ENCODE peak calls at places on chromosomes 3 and 15, in ten cellular contexts. C is upper lobe of left lung, F is H1, X is ovary, J is transverse colon, S is GM12878, P is A549, A is esophagus muscularis mucosa, B is tibial nerve, L is sigmoid colon. G is an unnamed sample.

GRCh38 chr15:101179341-101180153 is 72.3 kb downstream of the CHSY1 start:
- DNase-seq in A (no peak), S (no peak), F (no peak), X (no peak), B (no peak), P (no peak), J (no peak), L (no peak), C (peak; percentile 65), G (peak; percentile 62)

GRCh38 chr3:128698211-128699011 is 27.6 kb upstream of the RAB7A start:
- DNase-seq in X (peak; percentile 58), A (no peak), L (peak; percentile 74), B (no peak), P (peak; percentile 47), J (peak; percentile 46), C (peak; percentile 88), S (no peak), F (peak; percentile 77), G (peak; percentile 70)

GRCh38 chr15:41660235-41661077 is at the start of gene MGA:
- DNase-seq in X (peak; percentile 93), L (peak; percentile 95), J (peak; percentile 94), S (peak; percentile 84), B (peak; percentile 78), C (peak; percentile 98), P (peak; percentile 35), F (peak; percentile 95), A (peak; percentile 95), G (peak; percentile 91)

GRCh38 chr15:69555080-69555479 is 102.5 kb downstream of the RPLP1 start:
- DNase-seq in B (no peak), F (no peak), A (no peak), X (no peak), J (no peak), L (no peak), P (no peak), C (no peak), S (no peak), G (no peak)

GRCh38 chr15:100114526-100114925 is 227.2 kb downstream of the ADAMTS17 start:
- DNase-seq in A (no peak), P (no peak), B (peak; percentile 36), C (no peak), J (no peak), S (no peak), X (peak; percentile 66), F (no peak), L (no peak), G (no peak)

GRCh38 chr15:40421246-40422157 is 15.9 kb downstream of the IVD start:
- DNase-seq in A (no peak), C (peak; percentile 98), B (peak; percentile 69), X (peak; percentile 87), J (peak; percentile 85), S (no peak), L (peak; percentile 85), F (peak; percentile 95), P (peak; percentile 55), G (peak; percentile 83)

GRCh38 chr15:65550681-65551098 is 20.4 kb downstream of the HACD3 start:
- DNase-seq in P (no peak), J (no peak), S (no peak), A (no peak), X (no peak), F (no peak), C (no peak), L (no peak), B (no peak), G (no peak)

GRCh38 chr3:193010191-193010590 is 92.5 kb upstream of the MB21D2 start:
- DNase-seq in P (no peak), A (no peak), X (no peak), J (no peak), B (no peak), F (no peak), C (no peak), S (no peak), L (no peak), G (no peak)

GRCh38 chr3:110528305-110529121 is 543.1 kb upstream of the NECTIN3 start:
- DNase-seq in X (no peak), S (no peak), B (no peak), F (no peak), P (no peak), C (no peak), L (no peak), A (no peak), J (no peak), G (no peak)

GRCh38 chr3:116005404-116005803 is 382.1 kb downstream of the GAP43 start:
- DNase-seq in A (no peak), P (no peak), X (peak; percentile 32), J (no peak), C (no peak), S (no peak), L (peak; percentile 74), B (no peak), F (no peak), G (no peak)

GRCh38 chr3:152272771-152273242 is 4.1 kb downstream of the MBNL1 start:
- DNase-seq in B (no peak), F (no peak), X (no peak), C (no peak), J (no peak), L (no peak), S (no peak), A (no peak), P (no peak), G (no peak)

GRCh38 chr3:112304611-112305010 is 10.6 kb upstream of the SLC9C1 start:
- DNase-seq in L (no peak), X (no peak), A (no peak), C (no peak), J (no peak), F (no peak), P (no peak), S (no peak), B (no peak), G (no peak)

GRCh38 chr3:10419637-10420232 is 85.7 kb downstream of the ATP2B2 start:
- DNase-seq in X (no peak), B (no peak), C (no peak), A (no peak), P (no peak), S (no peak), L (no peak), F (no peak), J (no peak), G (no peak)

GRCh38 chr15:26132786-26133185 is 269.7 kb upstream of the ATP10A start:
- DNase-seq in P (no peak), B (no peak), X (no peak), S (no peak), L (no peak), J (no peak), A (peak; percentile 50), F (no peak), C (no peak), G (no peak)

GRCh38 chr3:154522031-154522430 is 92.0 kb upstream of the GPR149 start:
- DNase-seq in L (no peak), A (no peak), P (no peak), B (no peak), J (no peak), F (no peak), X (no peak), C (no peak), S (no peak), G (no peak)

GRCh38 chr3:66138336-66139234 is 82.2 kb upstream of the SLC25A26 start:
- DNase-seq in P (peak; percentile 43), S (no peak), X (peak; percentile 39), J (peak; percentile 55), L (peak; percentile 69), A (no peak), F (peak; percentile 67), C (no peak), B (peak; percentile 52), G (no peak)
- TF ChIP-seq CTCF in P (peak; percentile 67), S (peak; percentile 57), X (peak; percentile 37), J (peak; percentile 74), L (peak; percentile 81), A (peak; percentile 84), F (peak; percentile 56), C (peak; percentile 64), B (peak; percentile 57), G (peak; percentile 72)

GRCh38 chr3:72669224-72669623 is 179.0 kb downstream of the SHQ1 start:
- DNase-seq in X (no peak), J (no peak), A (no peak), S (no peak), C (no peak), L (no peak), B (no peak), P (no peak), F (no peak), G (no peak)
- TF ChIP-seq EP300 in X (no peak), J (no peak), A (no peak), S (no peak), C (no peak), L (no peak), B (no peak), P (no peak), F (no peak), G (no peak)

GRCh38 chr3:63914312-63914711 is 2.1 kb upstream of the SCAANT1 start:
- DNase-seq in B (peak; percentile 60), A (no peak), C (no peak), L (peak; percentile 81), S (no peak), P (no peak), F (no peak), J (peak; percentile 61), X (no peak), G (no peak)
- TF ChIP-seq CTCF in B (no peak), A (peak; percentile 10), C (no peak), L (no peak), S (no peak), P (no peak), F (no peak), J (no peak), X (no peak), G (no peak)

GRCh38 chr3:172036541-172037215 is 2.7 kb upstream of the FNDC3B start:
- DNase-seq in P (no peak), A (no peak), J (no peak), S (no peak), B (no peak), L (no peak), F (no peak), X (no peak), C (no peak), G (no peak)

GRCh38 chr3:172040078-172040975 is 949 bp downstream of the FNDC3B start:
- DNase-seq in P (peak; percentile 51), S (no peak), L (peak; percentile 94), A (no peak), F (peak; percentile 76), C (peak; percentile 96), J (peak; percentile 84), X (peak; percentile 89), B (peak; percentile 61), G (peak; percentile 91)

GRCh38 chr3:172040976-172041963 is 1.9 kb downstream of the FNDC3B start:
- DNase-seq in A (no peak), L (no peak), J (peak; percentile 49), X (peak; percentile 60), B (peak; percentile 43), C (peak; percentile 32), F (no peak), S (no peak), P (no peak), G (no peak)

GRCh38 chr3:172039352-172040077 is at the start of gene FNDC3B:
- DNase-seq in S (peak; percentile 59), X (peak; percentile 96), B (peak; percentile 93), A (peak; percentile 99), F (peak; percentile 98), P (peak; percentile 72), C (peak; percentile 93), J (peak; percentile 96), L (peak; percentile 97), G (peak; percentile 95)

DNA sequence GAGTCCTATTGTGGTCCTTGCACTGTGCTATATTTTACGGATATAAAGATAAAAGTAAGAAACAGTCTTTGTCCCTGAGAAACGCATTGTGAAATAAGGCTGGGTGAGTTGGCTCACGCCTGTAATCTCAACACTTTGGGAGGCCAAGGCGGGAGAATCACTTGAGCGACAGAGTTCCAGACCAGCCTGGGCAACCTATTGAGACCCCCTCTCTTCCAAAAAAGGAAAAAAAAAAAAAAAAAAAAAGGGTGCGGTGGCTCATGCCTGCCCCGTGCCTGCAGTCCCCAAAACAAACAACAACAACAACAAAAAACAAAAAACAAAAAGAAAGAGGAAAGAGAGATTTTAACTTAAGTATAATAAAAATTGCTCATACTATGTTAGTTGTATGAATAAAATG is 555 bp upstream of the FNDC3B start:
- DNase-seq in J (no peak), L (peak; percentile 72), B (no peak), P (no peak), C (no peak), A (no peak), F (no peak), S (no peak), X (no peak), G (peak; percentile 71)
- TF ChIP-seq EP300 in J (no peak), L (no peak), B (no peak), P (no peak), C (no peak), A (no peak), F (no peak), S (no peak), X (no peak), G (no peak)